ENCODE peak calls at places on chromosomes 1 and 21, in six cellular contexts. O, A, Y, F, E and H are unnamed samples.

GRCh38 chr1:42767510-42767924 is 468 bp downstream of the C1orf50 start:
- DNase-seq in A (peak), F (no peak), O (peak), E (no peak), Y (no peak), H (no peak)

GRCh38 chr1:169928438-169929209 is 34.9 kb upstream of the SCYL3 start:
- DNase-seq in O (peak), E (peak), F (peak), Y (peak), A (peak), H (no peak)

GRCh38 chr1:111593403-111594127 is 26.0 kb upstream of the RAP1A start:
- DNase-seq in F (peak), A (no peak), O (no peak), E (no peak), Y (no peak), H (no peak)

GRCh38 chr1:205739348-205740160 is 10.4 kb downstream of the NUCKS1 start:
- DNase-seq in O (no peak), Y (no peak), F (peak), A (peak), E (peak), H (no peak)

GRCh38 chr21:45545691-45546531 is 3.7 kb upstream of the SLC19A1 start:
- DNase-seq in O (no peak), F (no peak), A (no peak), E (no peak), Y (no peak), H (no peak)

GRCh38 chr1:111422546-111423391 is 4.8 kb downstream of the OVGP1 start:
- DNase-seq in F (peak), A (peak), O (no peak), E (peak), Y (no peak), H (no peak)

GRCh38 chr21:35711661-35712060 is 348.7 kb downstream of the SETD4 start:
- DNase-seq in Y (peak), E (no peak), A (no peak), F (no peak), O (peak), H (peak)

GRCh38 chr1:67749263-67749843 is 64.4 kb downstream of the GADD45A start:
- DNase-seq in O (no peak), Y (no peak), E (no peak), F (no peak), A (no peak), H (no peak)

DNA sequence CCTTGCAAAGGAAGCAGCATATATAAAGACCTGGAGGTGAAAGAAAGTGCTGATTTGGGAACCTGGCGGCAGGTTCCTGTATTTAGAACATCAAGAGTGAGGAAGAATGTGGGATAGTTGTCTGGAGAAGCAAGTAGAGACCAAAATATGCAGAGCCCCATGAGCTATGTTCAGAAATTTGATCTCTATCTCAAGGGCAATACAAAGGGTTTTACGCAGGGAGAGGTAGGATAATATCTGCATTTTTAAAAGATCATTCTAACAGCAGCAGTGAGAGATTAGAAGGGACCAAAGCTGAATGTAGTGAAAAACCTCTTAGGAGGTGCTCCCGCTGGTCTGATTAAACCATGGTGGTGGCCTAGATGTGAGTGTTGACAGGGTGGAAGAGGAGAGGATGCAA is 453.9 kb upstream of the PKN2 start:
- DNase-seq in E (no peak), Y (no peak), F (no peak), O (no peak), A (no peak), H (no peak)
- H3K4me2 ChIP-seq in E (no peak), Y (no peak), F (no peak), O (no peak), A (no peak), H (no peak)

GRCh38 chr1:25716320-25716719 is 83.7 kb upstream of the SELENON start:
- DNase-seq in F (no peak), O (no peak), A (no peak), E (no peak), Y (no peak), H (no peak)
- H3K4me2 ChIP-seq in F (no peak), O (no peak), A (no peak), E (no peak), Y (no peak), H (no peak)

GRCh38 chr1:3114846-3115245 is 45.8 kb downstream of the PRDM16 start:
- DNase-seq in F (no peak), A (peak), O (no peak), Y (no peak), E (no peak), H (no peak)
- H3K4me2 ChIP-seq in F (no peak), A (peak), O (no peak), Y (no peak), E (no peak), H (no peak)

GRCh38 chr1:167937709-167938010 is 788 bp upstream of the MPC2 start:
- DNase-seq in E (no peak), Y (no peak), A (no peak), F (no peak), O (no peak), H (no peak)

GRCh38 chr1:167936930-167937708 is at the start of gene MPC2:
- DNase-seq in O (peak), Y (peak), A (peak), E (peak), F (peak), H (peak)

GRCh38 chr1:167940264-167940663 is 3.4 kb upstream of the MPC2 start:
- DNase-seq in A (no peak), E (no peak), F (no peak), Y (no peak), O (no peak), H (no peak)

GRCh38 chr1:167936068-167936929 is at the start of gene DCAF6:
- DNase-seq in F (peak), E (peak), O (peak), A (peak), Y (peak), H (peak)

GRCh38 chr1:167938083-167938482 is 1.2 kb upstream of the MPC2 start:
- DNase-seq in F (no peak), E (no peak), O (no peak), Y (no peak), A (peak), H (no peak)
- H3K4me2 ChIP-seq in F (peak), E (peak), O (peak), Y (peak), A (peak), H (peak)

DNA sequence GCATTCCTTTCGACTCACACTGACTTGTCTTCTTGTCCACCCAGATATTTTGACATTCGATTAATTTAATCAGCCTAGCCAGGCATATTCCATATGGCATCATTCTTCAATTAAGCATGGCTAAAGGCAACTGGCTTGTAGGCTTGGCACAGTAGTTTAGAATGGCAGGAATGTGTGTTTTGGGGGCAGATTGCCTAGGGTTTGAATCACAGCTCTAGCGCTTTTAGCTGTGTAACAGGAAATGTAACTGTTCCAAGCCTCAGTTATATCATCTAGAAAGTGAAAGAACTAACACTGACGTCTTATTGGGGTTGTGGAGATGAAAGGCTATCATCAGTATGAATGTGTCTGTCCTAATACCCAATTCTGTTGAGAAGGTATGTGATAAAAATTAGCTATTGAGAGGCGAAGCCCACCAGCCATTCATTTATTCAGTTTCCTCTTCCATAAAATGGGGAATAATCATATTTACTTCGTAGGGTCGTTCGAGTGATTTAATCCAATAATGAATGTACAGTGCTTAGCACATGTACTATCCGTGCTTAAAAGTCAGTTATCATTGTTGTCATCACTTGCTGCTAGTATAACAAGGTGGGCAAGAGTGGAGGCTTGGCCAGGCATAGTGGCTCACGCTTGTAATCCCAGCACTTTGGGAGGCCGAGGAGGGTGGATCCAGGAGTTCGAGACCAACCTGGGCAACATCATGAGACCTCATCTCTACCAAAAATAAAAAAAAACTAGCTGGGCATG is 41.6 kb upstream of the GRHL3 start:
- DNase-seq in O (peak), E (no peak), Y (no peak), A (no peak), F (peak), H (no peak)
- H3K4me2 ChIP-seq in O (peak), E (no peak), Y (no peak), A (no peak), F (peak), H (no peak)

GRCh38 chr1:110237406-110238152 is 27.5 kb downstream of the KCNC4 start:
- DNase-seq in O (no peak), Y (no peak), E (no peak), F (peak), A (no peak), H (no peak)
- H3K4me2 ChIP-seq in O (no peak), Y (no peak), E (no peak), F (peak), A (no peak), H (no peak)

DNA sequence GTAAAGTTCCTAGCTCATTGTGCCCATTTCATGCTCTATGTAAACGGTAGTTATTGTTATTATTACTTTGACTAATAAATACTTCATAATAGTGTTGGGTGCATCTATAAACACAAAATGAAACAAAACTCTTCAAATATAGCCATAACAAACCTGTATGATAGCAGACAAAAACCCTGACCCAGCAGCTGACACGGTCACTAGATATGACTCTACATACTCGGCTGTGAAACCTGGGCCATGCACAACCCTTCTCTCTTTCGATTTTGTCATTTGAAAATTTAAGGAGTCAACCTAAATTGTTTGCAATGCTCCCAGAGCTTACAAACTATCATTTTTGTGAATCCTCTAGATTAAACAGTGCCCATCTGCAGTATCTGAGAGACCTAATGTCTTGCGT is 8.0 kb upstream of the RGS13 start:
- DNase-seq in F (no peak), E (no peak), O (peak), A (no peak), Y (peak), H (no peak)
- H3K4me2 ChIP-seq in F (no peak), E (no peak), O (peak), A (no peak), Y (peak), H (no peak)